ENCODE peak calls at places on chromosomes 4 and X, in nine cellular contexts. V, D, G, H, J, C, E, I and M are unnamed samples.

GRCh38 chr4:2497931-2498330 is 29.0 kb downstream of the RNF4 start:
- DNase-seq in I (no peak), V (no peak), G (no peak), D (no peak), C (peak; percentile 16), H (no peak), E (peak; percentile 27), J (no peak), M (no peak)

GRCh38 chrX:150731795-150732194 is 38.6 kb downstream of the MTMR1 start:
- DNase-seq in E (no peak), I (no peak), C (no peak), J (no peak), G (peak; percentile 3), H (no peak), V (peak; percentile 97), D (no peak), M (no peak)

GRCh38 chr4:188918787-188919186 is 779.5 kb downstream of the TRIML1 start:
- DNase-seq in H (no peak), I (no peak), V (no peak), J (no peak), E (no peak), C (no peak), D (no peak), G (no peak), M (no peak)

GRCh38 chrX:129557844-129558243 is 17.8 kb downstream of the OCRL start:
- DNase-seq in G (peak; percentile 51), H (peak; percentile 55), D (no peak), E (no peak), I (no peak), V (peak; percentile 10), C (no peak), J (no peak), M (no peak)

GRCh38 chr4:58935336-58935735 is 1825.2 kb upstream of the IGFBP7 start:
- DNase-seq in E (no peak), J (no peak), I (no peak), H (no peak), D (no peak), V (no peak), C (no peak), G (no peak), M (no peak)

GRCh38 chr4:102447413-102447812 is 53.7 kb upstream of the NFKB1 start:
- DNase-seq in V (no peak), E (no peak), G (no peak), D (no peak), H (no peak), J (no peak), C (no peak), I (no peak), M (no peak)

GRCh38 chr4:53196872-53197759 is 168.7 kb downstream of the SCFD2 start:
- DNase-seq in H (peak; percentile 84), C (peak; percentile 9), G (peak; percentile 77), E (no peak), J (no peak), D (peak; percentile 65), I (no peak), V (peak; percentile 90), M (peak; percentile 75)

GRCh38 chrX:82676386-82676785 is 831.7 kb upstream of the POU3F4 start:
- DNase-seq in I (no peak), E (no peak), H (no peak), D (no peak), G (peak; percentile 0), J (no peak), V (no peak), C (no peak), M (no peak)

GRCh38 chrX:148412006-148412405 is 88.4 kb upstream of the AFF2 start:
- DNase-seq in E (no peak), G (no peak), H (no peak), I (no peak), V (no peak), D (no peak), C (no peak), J (no peak), M (peak; percentile 14)

DNA sequence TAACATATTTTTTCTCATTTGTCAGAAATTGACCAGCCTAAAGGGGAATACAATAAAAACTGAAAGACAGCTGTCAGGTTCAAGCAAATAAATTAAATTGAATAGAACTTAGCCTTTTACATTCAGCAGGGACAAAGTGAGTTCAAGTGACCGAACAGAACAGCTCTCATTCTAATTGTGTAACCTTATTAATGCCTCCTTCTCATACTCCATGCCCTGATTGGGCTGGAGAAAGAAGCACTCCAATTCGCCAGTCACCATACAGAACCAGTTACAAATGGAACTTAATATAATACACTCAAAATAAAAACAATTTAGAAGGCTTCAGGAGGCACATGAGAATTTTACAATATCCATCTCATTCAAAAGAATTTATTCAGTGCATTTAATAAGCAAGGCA is 8.0 kb downstream of the PPP3CA start:
- DNase-seq in I (no peak), E (no peak), J (no peak), D (no peak), V (no peak), C (no peak), G (no peak), H (no peak), M (no peak)
- H3K4me1 ChIP-seq in I (no peaks in the 10 kb centered on the region), E (peaks cover under 1% of the 10 kb centered on the region), J (peaks cover 46% of the 10 kb centered on the region), D (peaks cover 6% of the 10 kb centered on the region), V (peaks cover 5% of the 10 kb centered on the region), C (no peaks in the 10 kb centered on the region), G (no peaks in the 10 kb centered on the region), H (no peaks in the 10 kb centered on the region), M (peaks cover 3% of the 10 kb centered on the region)

GRCh38 chrX:40105791-40106676 is 8.3 kb upstream of the BCOR start:
- DNase-seq in J (peak; percentile 80), I (peak; percentile 88), H (peak; percentile 27), C (peak; percentile 52), D (no peak), G (peak; percentile 86), V (no peak), E (peak; percentile 68), M (peak; percentile 76)
- H3K4me1 ChIP-seq in J (peaks cover 23% of the 10 kb centered on the region), I (peaks cover 12% of the 10 kb centered on the region), H (peaks cover 13% of the 10 kb centered on the region), C (no peaks in the 10 kb centered on the region), D (peaks cover 30% of the 10 kb centered on the region), G (peaks cover 79% of the 10 kb centered on the region), V (peaks cover 10% of the 10 kb centered on the region), E (peaks cover 16% of the 10 kb centered on the region), M (peaks cover 51% of the 10 kb centered on the region)

DNA sequence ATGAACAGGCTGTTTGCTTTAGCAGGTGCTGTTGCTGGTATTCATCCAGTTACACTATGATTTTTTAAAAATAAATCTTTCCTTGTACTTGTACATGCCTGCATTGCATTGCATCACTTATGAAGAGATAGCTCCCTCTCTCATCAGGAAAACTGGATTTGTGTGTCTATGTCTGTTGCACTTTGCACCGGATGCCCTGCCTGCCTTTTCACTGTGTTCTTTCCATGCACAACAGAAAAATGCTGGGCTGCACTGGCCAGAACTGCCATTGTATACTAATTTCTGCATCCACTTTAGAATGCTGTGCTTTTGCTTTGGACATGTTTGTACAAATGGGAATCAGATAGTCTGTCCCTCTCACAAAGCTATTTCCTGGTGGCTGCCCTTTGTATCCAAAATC is 119.2 kb downstream of the MBNL3 start:
- DNase-seq in I (no peak), H (no peak), E (no peak), D (peak; percentile 81), C (no peak), G (no peak), J (no peak), V (no peak), M (no peak)
- H3K4me1 ChIP-seq in I (no peaks in the 10 kb centered on the region), H (no peaks in the 10 kb centered on the region), E (no peaks in the 10 kb centered on the region), D (peaks cover 85% of the 10 kb centered on the region), C (no peaks in the 10 kb centered on the region), G (no peaks in the 10 kb centered on the region), J (no peaks in the 10 kb centered on the region), V (no peaks in the 10 kb centered on the region), M (peaks cover 12% of the 10 kb centered on the region)

GRCh38 chr4:141845901-141846300 is 209.5 kb downstream of the IL15 start:
- DNase-seq in C (no peak), G (no peak), H (no peak), V (no peak), D (no peak), J (no peak), E (no peak), I (no peak), M (no peak)
- H3K4me1 ChIP-seq in C (no peaks in the 10 kb centered on the region), G (no peaks in the 10 kb centered on the region), H (no peaks in the 10 kb centered on the region), V (no peaks in the 10 kb centered on the region), D (no peaks in the 10 kb centered on the region), J (no peaks in the 10 kb centered on the region), E (no peaks in the 10 kb centered on the region), I (no peaks in the 10 kb centered on the region), M (no peaks in the 10 kb centered on the region)

DNA sequence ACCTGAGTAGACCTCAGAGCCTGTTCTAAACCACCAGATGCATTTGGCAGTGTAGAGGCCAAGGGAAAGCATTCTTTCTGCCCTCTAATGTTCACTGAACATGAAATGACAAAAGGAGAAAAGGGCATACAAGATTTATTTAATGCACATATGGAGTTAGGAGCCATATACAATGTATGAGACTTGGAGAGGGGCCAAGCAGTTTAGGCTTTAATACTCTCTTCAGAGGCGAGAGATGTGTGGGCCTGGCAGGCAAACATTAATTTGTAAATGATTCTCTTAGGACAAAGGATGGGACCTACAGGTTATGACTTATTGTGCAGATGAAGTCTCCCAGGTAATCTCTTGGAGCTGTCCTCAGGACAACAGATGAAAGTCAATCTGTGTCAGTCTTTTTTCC is 631.9 kb downstream of the ADGRL3 start:
- DNase-seq in V (no peak), E (no peak), D (no peak), I (no peak), C (no peak), J (no peak), G (no peak), H (no peak), M (peak; percentile 61)
- H3K4me1 ChIP-seq in V (no peaks in the 10 kb centered on the region), E (no peaks in the 10 kb centered on the region), D (no peaks in the 10 kb centered on the region), I (no peaks in the 10 kb centered on the region), C (no peaks in the 10 kb centered on the region), J (no peaks in the 10 kb centered on the region), G (no peaks in the 10 kb centered on the region), H (no peaks in the 10 kb centered on the region), M (peaks cover 15% of the 10 kb centered on the region)

GRCh38 chr4:6917445-6918241 is 8.0 kb downstream of the TBC1D14 start:
- DNase-seq in V (no peak), C (peak; percentile 66), E (peak; percentile 95), I (peak; percentile 91), G (peak; percentile 92), D (peak; percentile 95), J (peak; percentile 83), H (peak; percentile 55), M (peak; percentile 92)
- H3K4me1 ChIP-seq in V (peaks cover 9% of the 10 kb centered on the region), C (no peaks in the 10 kb centered on the region), E (peaks cover 58% of the 10 kb centered on the region), I (peaks cover 50% of the 10 kb centered on the region), G (peaks cover 60% of the 10 kb centered on the region), D (peaks cover 79% of the 10 kb centered on the region), J (peaks cover 47% of the 10 kb centered on the region), H (peaks cover 18% of the 10 kb centered on the region), M (peaks cover 12% of the 10 kb centered on the region)

GRCh38 chrX:118520858-118521206 is 25.2 kb downstream of the DOCK11 start:
- DNase-seq in D (no peak), V (no peak), G (peak; percentile 77), C (no peak), H (no peak), I (no peak), J (no peak), E (no peak), M (no peak)
- H3K4me1 ChIP-seq in D (no peaks in the 10 kb centered on the region), V (peaks cover 20% of the 10 kb centered on the region), G (peaks cover 8% of the 10 kb centered on the region), C (no peaks in the 10 kb centered on the region), H (no peaks in the 10 kb centered on the region), I (peaks cover 4% of the 10 kb centered on the region), J (no peaks in the 10 kb centered on the region), E (no peaks in the 10 kb centered on the region), M (peaks cover 18% of the 10 kb centered on the region)

GRCh38 chr4:16684083-16684482 is 214.4 kb downstream of the LDB2 start:
- DNase-seq in G (no peak), D (no peak), V (peak; percentile 91), I (no peak), J (no peak), C (no peak), E (no peak), H (peak; percentile 90), M (no peak)
- H3K4me1 ChIP-seq in G (no peaks in the 10 kb centered on the region), D (no peaks in the 10 kb centered on the region), V (peaks cover 22% of the 10 kb centered on the region), I (no peaks in the 10 kb centered on the region), J (no peaks in the 10 kb centered on the region), C (no peaks in the 10 kb centered on the region), E (peaks cover 2% of the 10 kb centered on the region), H (peaks cover 33% of the 10 kb centered on the region), M (no peaks in the 10 kb centered on the region)

GRCh38 chr4:1244081-1244977 is 4.6 kb downstream of the CTBP1 start:
- DNase-seq in H (no peak), G (no peak), V (no peak), C (no peak), I (no peak), J (peak; percentile 75), E (peak; percentile 25), D (no peak), M (peak; percentile 7)
- H3K4me1 ChIP-seq in H (peaks cover 14% of the 10 kb centered on the region), G (peaks cover 75% of the 10 kb centered on the region), V (peaks cover 16% of the 10 kb centered on the region), C (peaks cover 5% of the 10 kb centered on the region), I (peaks cover 45% of the 10 kb centered on the region), J (peaks cover 63% of the 10 kb centered on the region), E (peaks cover 56% of the 10 kb centered on the region), D (peaks cover 25% of the 10 kb centered on the region), M (peaks cover 8% of the 10 kb centered on the region)